ENCODE peak calls at places on chromosome 21, in seven cellular contexts. V is HCT116, Y is K562, C is GM12878, F is H1, Z is SK-N-SH, L is HepG2. J is an unnamed sample. For H3K4me1, the result is how much of the 10 kb centered on the place peaks cover.

GRCh38 chr21:17783003-17783402 is 36.2 kb downstream of the C21orf91 start:
- DNase-seq in V (no peak), Y (no peak), C (no peak), F (no peak), Z (no peak), L (no peak), J (no peak)

GRCh38 chr21:41254090-41254700 is 62.4 kb upstream of the FAM3B start:
- DNase-seq in V (no peak), Y (no peak), C (no peak), F (no peak), Z (no peak), L (no peak), J (no peak)

GRCh38 chr21:46424062-46424591 is 34.6 kb upstream of the DIP2A start:
- DNase-seq in V (no peak), Y (no peak), C (no peak), F (no peak), Z (no peak), L (no peak), J (no peak)

GRCh38 chr21:41460578-41461527 is 34.8 kb downstream of the MX1 start:
- DNase-seq in V (peak), Y (peak), C (no peak), F (peak), Z (peak), L (peak), J (peak)

GRCh38 chr21:41387824-41388223 is 26.0 kb downstream of the MX2 start:
- DNase-seq in V (no peak), Y (no peak), C (no peak), F (no peak), Z (no peak), L (no peak), J (no peak)

GRCh38 chr21:40668535-40669275 is 178.3 kb downstream of the DSCAM start:
- DNase-seq in V (no peak), Y (no peak), C (no peak), F (no peak), Z (no peak), L (no peak), J (no peak)

GRCh38 chr21:39313457-39314154 is at the start of gene BRWD1:
- DNase-seq in V (peak), Y (peak), C (no peak), F (peak), Z (peak), L (peak), J (peak)

GRCh38 chr21:40732998-40733397 is 114.0 kb downstream of the DSCAM start:
- DNase-seq in V (no peak), Y (no peak), C (no peak), F (no peak), Z (no peak), L (no peak), J (no peak)

GRCh38 chr21:17679002-17679600 is 66.4 kb upstream of the BTG3 start:
- DNase-seq in V (peak), Y (peak), C (peak), F (no peak), Z (peak), L (peak), J (peak)

DNA sequence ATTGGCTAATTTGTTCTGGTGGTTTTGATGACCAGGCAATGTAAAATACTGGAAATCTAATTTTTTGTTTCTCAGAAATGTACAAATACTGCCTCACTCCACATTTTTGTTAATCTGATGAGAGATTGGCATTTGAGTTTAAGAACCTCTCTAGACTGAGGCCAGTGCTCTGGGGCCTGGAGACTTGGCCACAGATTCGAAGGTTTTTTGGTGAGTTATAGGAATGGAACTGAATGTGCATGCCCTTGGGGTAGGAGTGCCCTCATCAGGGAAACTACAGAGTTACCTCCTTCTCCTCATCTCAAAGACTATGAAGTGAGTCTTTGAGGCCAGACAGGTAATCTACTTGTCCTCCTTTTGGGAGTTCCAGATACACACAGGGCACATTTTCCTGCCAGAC is 347.9 kb downstream of the LTN1 start:
- DNase-seq in V (no peak), Y (no peak), C (no peak), F (no peak), Z (no peak), L (no peak), J (no peak)
- TF ChIP-seq YY1 in V (no peak), Y (no peak), C (no peak), F (no peak), Z (no peak), L (no peak), J (no peak)

GRCh38 chr21:31554511-31555022 is 104.9 kb upstream of the SOD1 start:
- DNase-seq in V (peak), Y (no peak), C (peak), F (no peak), Z (no peak), L (no peak), J (peak)

GRCh38 chr21:31557956-31558838 is 101.3 kb upstream of the SOD1 start:
- DNase-seq in V (no peak), Y (no peak), C (no peak), F (peak), Z (peak), L (no peak), J (no peak)

GRCh38 chr21:31555741-31556191 is 103.7 kb upstream of the SOD1 start:
- DNase-seq in V (no peak), Y (no peak), C (no peak), F (peak), Z (no peak), L (no peak), J (peak)

GRCh38 chr21:31557421-31557955 is 102.0 kb upstream of the SOD1 start:
- DNase-seq in V (no peak), Y (no peak), C (no peak), F (peak), Z (peak), L (no peak), J (no peak)

DNA sequence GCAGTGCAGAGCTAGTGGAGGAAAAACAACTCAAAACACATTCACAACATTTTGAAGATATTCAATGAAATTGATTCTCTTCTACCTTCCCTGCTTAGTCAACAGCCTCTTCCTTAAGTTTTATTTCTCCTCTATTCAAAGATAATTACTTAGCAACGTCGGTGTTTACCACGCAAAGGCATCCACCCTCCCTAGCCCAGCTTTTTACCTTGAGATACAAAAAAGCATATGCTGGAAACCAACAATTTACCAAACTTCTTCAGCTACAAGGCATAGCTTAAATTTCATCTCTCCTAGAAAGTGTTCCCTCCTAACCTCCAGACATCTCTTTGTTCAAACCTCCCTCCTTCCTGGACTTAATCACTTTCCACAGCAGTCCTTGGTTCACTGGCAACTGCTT is 102.8 kb upstream of the SOD1 start:
- DNase-seq in V (no peak), Y (no peak), C (no peak), F (no peak), Z (no peak), L (no peak), J (no peak)
- H3K4me1 ChIP-seq in V (under half), Y (under half), C (under half), F (under half), Z (under half), L (under half), J (under half)

GRCh38 chr21:37006243-37006520 is 320 bp upstream of the RIPPLY3 start:
- DNase-seq in V (no peak), Y (no peak), C (no peak), F (peak), Z (peak), L (no peak), J (no peak)
- H3K4me3 ChIP-seq in V (no peak), Y (no peak), C (no peak), F (peak), Z (peak), L (peak), J (peak)

GRCh38 chr21:43290529-43291346 is 121.9 kb downstream of the CRYAA start:
- DNase-seq in V (no peak), Y (no peak), C (no peak), F (no peak), Z (no peak), L (no peak), J (no peak)
- TF ChIP-seq YY1 in V (no peak), Y (no peak), C (no peak), F (no peak), Z (no peak), L (no peak), J (no peak)

DNA sequence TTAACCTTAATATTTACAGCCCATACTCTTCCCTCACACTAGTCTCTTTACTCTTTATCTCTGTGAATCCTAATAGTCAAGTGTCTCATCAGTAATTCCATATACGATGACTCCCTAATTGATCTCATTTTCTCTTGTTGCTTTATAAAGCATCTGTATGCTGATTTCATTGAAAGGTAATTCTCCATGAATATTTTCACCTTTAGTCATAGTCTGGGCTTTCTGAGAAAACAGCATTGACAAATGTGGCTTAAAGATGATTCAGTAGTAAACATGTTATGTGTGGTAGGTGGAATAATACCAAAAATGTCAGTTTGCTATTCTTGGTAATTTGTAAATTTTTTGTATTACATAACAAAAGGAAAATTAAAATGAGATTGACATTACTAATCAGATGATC is 1176.5 kb downstream of the NCAM2 start:
- DNase-seq in V (no peak), Y (no peak), C (no peak), F (no peak), Z (no peak), L (no peak), J (no peak)
- H3K4me1 ChIP-seq in V (under half), Y (under half), C (under half), F (under half), Z (under half), L (under half), J (under half)

GRCh38 chr21:36705679-36706481 is 7.0 kb downstream of the SIM2 start:
- DNase-seq in V (no peak), Y (peak), C (no peak), F (peak), Z (peak), L (no peak), J (no peak)

GRCh38 chr21:36706482-36706852 is 7.6 kb downstream of the SIM2 start:
- DNase-seq in V (no peak), Y (no peak), C (no peak), F (no peak), Z (no peak), L (no peak), J (no peak)

GRCh38 chr21:36704281-36704957 is 5.5 kb downstream of the SIM2 start:
- DNase-seq in V (no peak), Y (no peak), C (no peak), F (peak), Z (peak), L (no peak), J (no peak)

GRCh38 chr21:36703626-36704280 is 4.8 kb downstream of the SIM2 start:
- DNase-seq in V (no peak), Y (no peak), C (no peak), F (peak), Z (no peak), L (no peak), J (no peak)

GRCh38 chr21:36704958-36705678 is 6.2 kb downstream of the SIM2 start:
- DNase-seq in V (no peak), Y (no peak), C (no peak), F (peak), Z (no peak), L (no peak), J (no peak)
- H3K4me3 ChIP-seq in V (no peak), Y (no peak), C (no peak), F (peak), Z (no peak), L (no peak), J (peak)

DNA sequence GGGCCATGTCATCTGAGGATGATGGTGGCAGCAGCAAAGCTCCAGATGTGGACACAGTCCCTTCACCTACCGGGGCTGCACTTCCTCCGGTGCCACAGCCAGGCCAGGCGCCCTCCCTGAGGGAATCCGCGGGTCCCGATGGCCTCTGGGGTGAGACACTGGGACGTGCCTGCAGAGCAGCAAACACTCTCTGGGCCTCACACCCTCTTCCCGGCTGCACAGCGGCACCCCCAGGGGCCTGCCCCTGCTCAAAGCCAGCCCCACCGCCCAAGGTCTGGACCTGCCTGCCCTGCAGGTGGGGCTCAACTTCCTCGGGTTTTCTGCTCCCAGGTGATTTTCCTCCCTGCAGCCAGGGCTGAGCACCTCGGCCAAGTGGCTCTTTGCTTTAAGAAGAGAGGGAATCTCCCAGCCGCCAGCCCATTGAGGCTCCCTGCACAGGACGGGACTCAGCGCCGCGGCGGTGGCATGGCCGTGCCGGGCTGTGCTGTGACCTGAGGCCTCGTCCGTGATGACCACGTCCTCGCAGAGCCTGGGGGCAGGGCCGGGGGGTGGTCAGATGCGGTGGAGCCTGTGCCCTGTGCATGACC is 21.3 kb upstream of the COL18A1 start:
- DNase-seq in V (no peak), Y (no peak), C (no peak), F (no peak), Z (no peak), L (no peak), J (no peak)
- TF ChIP-seq YY1 in V (no peak), Y (no peak), C (no peak), F (no peak), Z (no peak), L (no peak), J (no peak)

GRCh38 chr21:34129039-34129891 is 55.9 kb downstream of the MRPS6 start:
- DNase-seq in V (no peak), Y (no peak), C (no peak), F (peak), Z (peak), L (no peak), J (peak)
- H3K4me1 ChIP-seq in V (under half), Y (under half), C (under half), F (under half), Z (under half), L (under half), J (under half)